ENCODE peak calls at places on chromosomes 1 and 21, in nine cellular contexts. W is D721Med; P is CD8-positive, alpha-beta T cell; R is uterus; A is PC-3; Z is GM12865; D is B cell; X is cardiac muscle cell; L is heart left ventricle. K is an unnamed sample.

GRCh38 chr1:175599212-175599681 is 144.1 kb downstream of the TNR start:
- DNase-seq in W (no peak), P (no peak), R (no peak), A (no peak), Z (peak), D (peak), X (peak), L (no peak), K (no peak)

GRCh38 chr1:145425436-145426029 is at the start of gene NBPF20:
- DNase-seq in W (peak), P (peak), R (peak), A (peak), Z (peak), D (peak), X (peak), L (peak), K (peak)

GRCh38 chr1:16151985-16152384 is 3.9 kb downstream of the EPHA2 start:
- DNase-seq in W (no peak), P (no peak), R (no peak), A (no peak), Z (no peak), D (no peak), X (no peak), L (no peak), K (no peak)

GRCh38 chr21:43613755-43614638 is 45.3 kb downstream of the HSF2BP start:
- DNase-seq in W (no peak), P (no peak), R (no peak), A (no peak), Z (peak), D (no peak), X (peak), L (no peak), K (no peak)

GRCh38 chr1:65948609-65949229 is 156.0 kb downstream of the PDE4B start:
- DNase-seq in W (no peak), P (no peak), R (peak), A (peak), Z (no peak), D (no peak), X (peak), L (no peak), K (peak)

GRCh38 chr1:207282496-207283380 is 38.7 kb upstream of the CD55 start:
- DNase-seq in W (no peak), P (no peak), R (no peak), A (peak), Z (no peak), D (no peak), X (peak), L (no peak), K (peak)

GRCh38 chr1:41758490-41758889 is 160.2 kb downstream of the HIVEP3 start:
- DNase-seq in W (no peak), P (no peak), R (no peak), A (no peak), Z (no peak), D (no peak), X (peak), L (no peak), K (no peak)

GRCh38 chr1:7043232-7043549 is 257.9 kb downstream of the CAMTA1 start:
- DNase-seq in W (no peak), P (no peak), R (no peak), A (no peak), Z (no peak), D (no peak), X (no peak), L (no peak), K (no peak)

GRCh38 chr1:7948950-7949349 is 8.3 kb upstream of the TNFRSF9 start:
- DNase-seq in W (no peak), P (no peak), R (no peak), A (peak), Z (peak), D (no peak), X (peak), L (no peak), K (peak)

GRCh38 chr1:155069551-155070391 is 6.2 kb downstream of the EFNA4 start:
- DNase-seq in W (no peak), P (no peak), R (no peak), A (no peak), Z (no peak), D (no peak), X (no peak), L (no peak), K (no peak)

GRCh38 chr1:17539526-17540254 is at the start of gene ARHGEF10L:
- DNase-seq in W (no peak), P (no peak), R (no peak), A (no peak), Z (no peak), D (peak), X (peak), L (peak), K (no peak)

GRCh38 chr1:205030916-205031315 is 12.1 kb upstream of the CNTN2 start:
- DNase-seq in W (peak), P (no peak), R (no peak), A (no peak), Z (no peak), D (no peak), X (no peak), L (no peak), K (no peak)

GRCh38 chr1:203124011-203124410 is 3.5 kb upstream of the ADORA1 start:
- DNase-seq in W (no peak), P (no peak), R (no peak), A (no peak), Z (no peak), D (no peak), X (no peak), L (no peak), K (no peak)

GRCh38 chr1:8568837-8569236 is 248.6 kb downstream of the RERE start:
- DNase-seq in W (no peak), P (no peak), R (no peak), A (no peak), Z (no peak), D (no peak), X (no peak), L (no peak), K (no peak)

GRCh38 chr1:152325111-152325510 is at the start of gene FLG:
- DNase-seq in W (no peak), P (no peak), R (no peak), A (no peak), Z (no peak), D (no peak), X (no peak), L (no peak), K (peak)

GRCh38 chr1:63435136-63435535 is 67.7 kb downstream of the ALG6 start:
- DNase-seq in W (no peak), P (no peak), R (no peak), A (no peak), Z (no peak), D (no peak), X (no peak), L (no peak), K (no peak)

GRCh38 chr1:23964790-23965740 is 5.4 kb downstream of the PNRC2 start:
- DNase-seq in W (no peak), P (no peak), R (no peak), A (no peak), Z (peak), D (no peak), X (peak), L (no peak), K (peak)

GRCh38 chr1:246110343-246111219 is 396.5 kb downstream of the SMYD3 start:
- DNase-seq in W (no peak), P (no peak), R (no peak), A (no peak), Z (no peak), D (no peak), X (peak), L (no peak), K (peak)

GRCh38 chr1:115977481-115978258 is 1.4 kb downstream of the SLC22A15 start:
- DNase-seq in W (no peak), P (no peak), R (no peak), A (peak), Z (no peak), D (no peak), X (peak), L (no peak), K (peak)

GRCh38 chr1:115210302-115210711 is 121.0 kb upstream of the TSPAN2 start:
- DNase-seq in W (no peak), P (no peak), R (no peak), A (peak), Z (no peak), D (no peak), X (no peak), L (no peak), K (peak)

GRCh38 chr1:30334767-30335166 is 388.6 kb downstream of the MATN1 start:
- DNase-seq in W (no peak), P (no peak), R (no peak), A (no peak), Z (no peak), D (no peak), X (no peak), L (no peak), K (no peak)

GRCh38 chr1:41741244-41741643 is 177.5 kb downstream of the HIVEP3 start:
- DNase-seq in W (no peak), P (no peak), R (no peak), A (peak), Z (no peak), D (no peak), X (no peak), L (no peak), K (no peak)

GRCh38 chr1:96804649-96805048 is 83.1 kb downstream of the PTBP2 start:
- DNase-seq in W (no peak), P (no peak), R (no peak), A (no peak), Z (no peak), D (no peak), X (no peak), L (peak), K (no peak)

GRCh38 chr1:223175032-223175431 is 32.0 kb upstream of the TLR5 start:
- DNase-seq in W (no peak), P (no peak), R (no peak), A (peak), Z (no peak), D (no peak), X (peak), L (no peak), K (peak)
- TF ChIP-seq CTCF in W (peak), P (no peak), R (no peak), A (peak), Z (no peak), D (no peak), X (peak), L (peak), K (peak)

GRCh38 chr1:229407206-229408026 is 26.5 kb downstream of the ACTA1 start:
- DNase-seq in W (no peak), P (no peak), R (no peak), A (no peak), Z (no peak), D (peak), X (no peak), L (peak), K (peak)
- TF ChIP-seq CTCF in W (no peak), P (no peak), R (no peak), A (no peak), Z (no peak), D (no peak), X (no peak), L (no peak), K (no peak)

GRCh38 chr1:36447450-36447849 is 2.8 kb downstream of the OSCP1 start:
- DNase-seq in W (no peak), P (no peak), R (no peak), A (no peak), Z (no peak), D (no peak), X (no peak), L (no peak), K (no peak)

GRCh38 chr1:36448530-36449051 is 1.7 kb downstream of the OSCP1 start:
- DNase-seq in W (no peak), P (no peak), R (no peak), A (no peak), Z (no peak), D (no peak), X (no peak), L (no peak), K (peak)

GRCh38 chr1:36443297-36443696 is 7.0 kb downstream of the OSCP1 start:
- DNase-seq in W (no peak), P (no peak), R (no peak), A (no peak), Z (no peak), D (no peak), X (no peak), L (no peak), K (no peak)

GRCh38 chr1:36446780-36447179 is 3.5 kb downstream of the OSCP1 start:
- DNase-seq in W (no peak), P (no peak), R (no peak), A (no peak), Z (no peak), D (no peak), X (no peak), L (no peak), K (no peak)

DNA sequence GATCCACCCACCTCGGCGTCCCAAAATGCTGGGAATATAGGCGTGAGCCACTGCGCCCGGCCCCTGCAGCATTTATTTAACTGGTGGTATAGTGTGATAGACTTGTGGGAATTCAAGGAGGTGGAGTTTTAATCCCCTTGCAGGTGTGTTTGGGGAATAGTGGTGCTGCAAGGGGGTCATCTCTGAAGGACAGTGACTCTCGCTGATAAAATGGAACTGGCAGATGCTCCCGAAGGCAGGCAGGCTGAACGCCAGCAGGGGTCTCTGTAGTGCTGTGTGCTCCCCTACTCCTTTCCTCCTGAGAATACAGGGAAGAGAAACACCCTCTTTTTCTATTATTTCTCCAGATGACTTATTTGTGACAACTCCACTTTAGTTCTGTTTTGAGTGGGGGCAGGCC is 4.0 kb downstream of the OSCP1 start:
- DNase-seq in W (no peak), P (no peak), R (no peak), A (no peak), Z (peak), D (no peak), X (no peak), L (peak), K (no peak)
- TF ChIP-seq CTCF in W (peak), P (no peak), R (no peak), A (peak), Z (peak), D (no peak), X (no peak), L (no peak), K (no peak)

GRCh38 chr1:87985071-87985470 is 656.4 kb downstream of the LMO4 start:
- DNase-seq in W (no peak), P (no peak), R (no peak), A (no peak), Z (no peak), D (no peak), X (no peak), L (no peak), K (no peak)

GRCh38 chr1:87983841-87984240 is 655.2 kb downstream of the LMO4 start:
- DNase-seq in W (no peak), P (no peak), R (no peak), A (no peak), Z (no peak), D (no peak), X (peak), L (no peak), K (no peak)

GRCh38 chr1:87986154-87986914 is 657.7 kb downstream of the LMO4 start:
- DNase-seq in W (no peak), P (no peak), R (no peak), A (peak), Z (no peak), D (no peak), X (no peak), L (no peak), K (no peak)

DNA sequence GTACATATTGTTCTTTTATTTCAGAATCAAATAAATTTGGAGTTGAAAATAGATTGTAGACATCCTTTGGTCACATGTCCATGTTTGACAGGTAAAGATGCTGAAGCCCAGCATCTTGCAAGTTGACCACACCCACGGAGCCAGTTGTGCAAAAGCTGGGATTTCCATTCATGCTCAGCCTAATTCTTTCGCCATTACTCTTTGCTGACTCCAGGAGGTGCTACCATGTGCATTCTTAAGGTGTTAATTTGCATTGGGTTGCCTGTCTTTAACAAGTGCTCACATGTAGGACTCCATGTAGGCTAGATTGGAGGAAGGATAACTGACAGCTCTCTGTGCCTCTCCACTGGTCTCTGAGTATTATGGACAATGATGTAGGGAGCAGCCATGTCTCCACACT is 660.7 kb downstream of the LMO4 start:
- DNase-seq in W (no peak), P (no peak), R (no peak), A (no peak), Z (no peak), D (no peak), X (no peak), L (no peak), K (peak)
- TF ChIP-seq CTCF in W (no peak), P (no peak), R (no peak), A (no peak), Z (no peak), D (no peak), X (no peak), L (no peak), K (peak)

DNA sequence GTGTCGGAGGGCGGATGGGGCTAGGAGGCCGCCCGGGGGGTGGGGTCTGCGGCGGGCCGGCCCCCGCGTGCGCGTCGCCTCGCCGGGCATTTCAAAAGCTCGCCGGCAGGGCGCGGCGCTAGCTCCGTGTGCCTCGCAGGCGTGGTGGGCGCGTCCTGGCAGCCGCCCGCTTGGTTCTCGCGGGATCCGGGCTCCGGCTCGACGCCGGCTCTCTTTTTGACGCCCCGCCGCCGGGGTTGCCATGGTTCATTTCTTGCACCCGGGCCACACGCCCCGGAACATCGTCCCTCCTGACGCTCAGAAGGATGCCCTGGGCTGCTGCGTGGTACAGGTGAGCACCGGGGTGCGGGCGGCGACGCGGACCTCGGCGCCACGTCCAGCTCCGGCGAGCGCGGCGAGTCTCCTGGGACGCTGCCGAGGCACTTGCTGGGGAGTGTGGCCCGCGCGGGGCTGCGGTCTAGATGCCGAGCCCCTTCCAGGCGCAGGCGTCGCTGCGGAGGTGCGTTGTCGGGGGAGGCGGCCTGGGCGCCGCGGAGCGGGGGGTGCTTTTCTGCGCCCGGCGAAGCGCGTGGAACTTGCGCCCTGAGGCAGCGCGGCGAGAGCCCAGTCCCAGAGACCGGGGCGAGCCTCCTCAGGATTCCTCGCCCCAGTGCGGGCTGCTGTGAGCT is at the start of gene ZYG11A:
- DNase-seq in W (peak), P (peak), R (no peak), A (peak), Z (peak), D (peak), X (peak), L (peak), K (peak)
- TF ChIP-seq CTCF in W (peak), P (peak), R (no peak), A (no peak), Z (peak), D (peak), X (peak), L (peak), K (peak)

DNA sequence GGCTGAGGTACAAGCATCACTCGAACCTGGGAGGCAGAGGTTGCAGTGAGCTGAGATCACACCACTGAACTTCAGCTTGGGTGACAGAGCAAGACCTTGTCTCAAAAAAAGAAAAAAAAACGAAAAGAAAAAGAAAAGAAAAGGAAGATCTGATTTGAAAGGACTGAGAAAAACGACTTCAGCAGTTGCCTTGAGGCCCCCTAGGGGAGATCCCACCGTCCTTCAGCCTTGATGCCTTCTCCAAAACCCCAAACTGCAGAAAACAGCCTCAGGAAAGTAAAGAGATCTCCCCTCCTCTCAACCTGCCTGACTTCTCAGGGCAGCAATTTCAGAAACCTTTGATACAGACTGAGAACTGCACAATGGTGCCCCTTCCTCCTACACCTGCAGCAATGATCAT is 50.9 kb upstream of the BCAR3 start:
- DNase-seq in W (no peak), P (no peak), R (no peak), A (no peak), Z (no peak), D (no peak), X (no peak), L (no peak), K (no peak)
- TF ChIP-seq CTCF in W (no peak), P (no peak), R (no peak), A (no peak), Z (peak), D (peak), X (peak), L (no peak), K (no peak)

DNA sequence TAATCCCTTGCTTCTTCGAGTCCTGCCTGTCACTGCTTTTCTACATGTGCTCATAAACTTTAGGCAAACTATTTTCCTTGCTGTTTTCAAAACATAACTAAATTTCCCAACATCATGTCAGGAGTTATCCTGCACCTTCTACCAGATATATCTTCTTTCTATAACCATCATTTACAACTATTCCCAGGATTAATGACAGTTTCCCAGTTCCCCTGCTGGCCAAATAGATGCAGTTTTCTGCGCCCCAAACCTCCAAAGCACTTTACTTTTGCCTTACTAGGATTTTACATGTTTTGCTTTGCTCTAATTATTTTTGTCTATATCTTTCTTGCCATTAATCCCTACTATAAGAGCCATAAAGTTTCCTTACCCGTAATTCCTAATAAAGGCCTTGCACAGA is 122.5 kb downstream of the GLUL start:
- DNase-seq in W (no peak), P (no peak), R (no peak), A (no peak), Z (no peak), D (no peak), X (no peak), L (no peak), K (no peak)
- TF ChIP-seq CTCF in W (no peak), P (no peak), R (no peak), A (peak), Z (no peak), D (no peak), X (no peak), L (no peak), K (peak)

DNA sequence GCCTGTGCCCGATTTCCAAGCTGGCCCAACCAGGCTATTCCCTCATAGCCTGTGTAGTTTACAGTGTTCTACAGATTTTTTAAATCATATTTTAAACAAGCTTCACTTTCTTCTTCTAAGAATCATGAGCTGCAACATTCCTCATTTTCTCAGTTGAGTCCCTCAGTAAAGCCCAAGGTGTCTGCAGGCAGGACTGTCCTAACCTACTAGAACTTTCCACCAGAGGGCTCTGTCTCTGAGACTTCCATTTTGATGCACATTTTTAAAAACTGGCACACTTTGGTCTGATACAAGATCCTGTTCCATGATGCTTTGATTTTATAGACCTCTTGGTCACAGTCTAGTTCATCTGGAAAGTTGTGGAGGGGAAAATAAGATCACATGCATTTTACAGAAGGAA is 21.6 kb upstream of the SLAMF6 start:
- DNase-seq in W (no peak), P (no peak), R (no peak), A (peak), Z (peak), D (no peak), X (peak), L (no peak), K (peak)
- TF ChIP-seq CTCF in W (peak), P (peak), R (no peak), A (peak), Z (peak), D (peak), X (peak), L (no peak), K (peak)